ENCODE peak calls at places on chromosomes 7 and 10, in nine cellular contexts. D is body of pancreas, M is tibial nerve, C is neural progenitor cell, L is epithelial cell of esophagus, B is brain microvascular endothelial cell, T is HFF-Myc, V is GM13977, Z is ovary. O is an unnamed sample.

GRCh38 chr7:131170440-131171105 is 157.1 kb upstream of the MKLN1 start:
- DNase-seq in D (no peak), M (no peak), C (peak; percentile 27), L (no peak), B (no peak), T (no peak), V (no peak), Z (no peak), O (no peak)

GRCh38 chr7:78578701-78579100 is 780.1 kb downstream of the PHTF2 start:
- DNase-seq in D (no peak), M (no peak), C (peak; percentile 80), L (no peak), B (no peak), T (no peak), V (no peak), Z (no peak), O (no peak)

GRCh38 chr7:69276011-69276729 is 322.1 kb upstream of the AUTS2 start:
- DNase-seq in D (no peak), M (no peak), C (no peak), L (no peak), B (no peak), T (no peak), V (no peak), Z (peak; percentile 19), O (no peak)

GRCh38 chr10:120396228-120396627 is 60.8 kb upstream of the PLPP4 start:
- DNase-seq in D (no peak), M (no peak), C (no peak), L (peak; percentile 44), B (no peak), T (no peak), V (no peak), Z (no peak), O (no peak)

GRCh38 chr10:117552759-117553158 is 10.2 kb downstream of the EMX2 start:
- DNase-seq in D (no peak), M (no peak), C (no peak), L (no peak), B (no peak), T (no peak), V (no peak), Z (no peak), O (no peak)

GRCh38 chr10:114026189-114027040 is 17.3 kb upstream of the ADRB1 start:
- DNase-seq in D (no peak), M (no peak), C (no peak), L (peak; percentile 89), B (peak; percentile 78), T (no peak), V (peak; percentile 33), Z (no peak), O (peak; percentile 44)

GRCh38 chr7:131687296-131687695 is 130.9 kb upstream of the PODXL start:
- DNase-seq in D (no peak), M (no peak), C (no peak), L (no peak), B (no peak), T (no peak), V (no peak), Z (no peak), O (no peak)

GRCh38 chr10:91172348-91172747 is 48.1 kb upstream of the PCGF5 start:
- DNase-seq in D (no peak), M (no peak), C (no peak), L (no peak), B (no peak), T (no peak), V (no peak), Z (no peak), O (no peak)

GRCh38 chr10:24920907-24921881 is 31.2 kb downstream of the PRTFDC1 start:
- DNase-seq in D (peak; percentile 16), M (no peak), C (no peak), L (peak; percentile 79), B (peak; percentile 97), T (peak; percentile 82), V (peak; percentile 28), Z (peak; percentile 71), O (peak; percentile 55)

GRCh38 chr7:27153526-27153925 is 1.1 kb upstream of the HOXA3 start:
- DNase-seq in D (no peak), M (no peak), C (no peak), L (no peak), B (no peak), T (no peak), V (no peak), Z (no peak), O (no peak)

GRCh38 chr7:73999664-74000420 is 28.1 kb upstream of the ELN start:
- DNase-seq in D (peak; percentile 78), M (peak; percentile 61), C (no peak), L (no peak), B (peak; percentile 63), T (no peak), V (no peak), Z (peak; percentile 47), O (no peak)

GRCh38 chr10:35600193-35600592 is 4.9 kb upstream of the GJD4 start:
- DNase-seq in D (no peak), M (no peak), C (no peak), L (no peak), B (no peak), T (no peak), V (no peak), Z (no peak), O (no peak)

GRCh38 chr10:50623299-50624153 is at the start of gene SGMS1:
- DNase-seq in D (peak; percentile 86), M (peak; percentile 73), C (peak; percentile 92), L (peak; percentile 92), B (peak; percentile 70), T (no peak), V (peak; percentile 96), Z (peak; percentile 86), O (peak; percentile 91)

GRCh38 chr10:50624154-50624865 is 554 bp upstream of the SGMS1 start:
- DNase-seq in D (peak; percentile 98), M (peak; percentile 90), C (peak; percentile 98), L (peak; percentile 97), B (peak; percentile 91), T (peak; percentile 68), V (peak; percentile 94), Z (peak; percentile 96), O (peak; percentile 97)

GRCh38 chr10:50622497-50623298 is 1.1 kb downstream of the SGMS1 start:
- DNase-seq in D (peak; percentile 56), M (no peak), C (peak; percentile 67), L (peak; percentile 54), B (peak; percentile 48), T (no peak), V (peak; percentile 48), Z (peak; percentile 66), O (peak; percentile 45)

GRCh38 chr10:50625663-50626062 is 1.9 kb upstream of the SGMS1 start:
- DNase-seq in D (no peak), M (no peak), C (peak; percentile 17), L (no peak), B (no peak), T (no peak), V (peak; percentile 21), Z (no peak), O (no peak)

GRCh38 chr10:50624866-50625491 is 1.2 kb upstream of the SGMS1 start:
- DNase-seq in D (peak; percentile 71), M (peak; percentile 48), C (peak; percentile 87), L (peak; percentile 65), B (peak; percentile 57), T (no peak), V (peak; percentile 89), Z (peak; percentile 67), O (no peak)
- TF ChIP-seq CTCF in D (peak; percentile 69), M (peak; percentile 81), C (peak; percentile 54), L (peak; percentile 53), B (peak; percentile 86), T (peak; percentile 58), V (peak; percentile 52), Z (peak; percentile 67), O (peak; percentile 61)

GRCh38 chr7:50614721-50615518 is 49.7 kb upstream of the DDC start:
- DNase-seq in D (peak; percentile 58), M (no peak), C (no peak), L (peak; percentile 16), B (no peak), T (no peak), V (no peak), Z (no peak), O (no peak)
- TF ChIP-seq CTCF in D (peak; percentile 60), M (peak; percentile 16), C (peak; percentile 20), L (peak; percentile 29), B (peak; percentile 31), T (peak; percentile 7), V (peak; percentile 11), Z (no peak), O (peak; percentile 46)

GRCh38 chr7:148286150-148286549 is 304.4 kb upstream of the C7orf33 start:
- DNase-seq in D (no peak), M (no peak), C (peak; percentile 48), L (peak; percentile 34), B (peak; percentile 12), T (no peak), V (no peak), Z (no peak), O (no peak)
- TF ChIP-seq CTCF in D (peak; percentile 37), M (no peak), C (peak; percentile 68), L (peak; percentile 60), B (no peak), T (no peak), V (peak; percentile 32), Z (no peak), O (peak; percentile 61)

DNA sequence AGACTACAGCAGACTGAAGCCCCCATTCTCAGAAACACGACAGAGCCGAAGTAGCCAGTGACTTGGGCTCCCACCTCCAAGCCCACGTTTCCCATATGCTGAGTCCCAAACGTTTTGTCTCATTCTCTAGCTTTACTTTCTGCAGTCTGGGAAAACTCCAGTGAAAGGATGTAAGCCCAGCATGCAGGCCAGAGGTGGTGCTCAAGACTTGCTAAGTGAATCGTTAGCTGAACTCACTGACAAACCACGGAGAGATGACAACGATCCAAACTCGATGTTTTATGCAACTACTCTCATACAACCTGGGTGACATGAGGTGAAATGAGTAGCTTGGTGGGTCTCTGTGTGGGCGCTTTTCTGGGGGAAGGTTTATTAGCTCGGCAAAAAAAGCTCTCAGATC is 731.8 kb downstream of the SUGCT start:
- DNase-seq in D (no peak), M (no peak), C (peak; percentile 29), L (no peak), B (no peak), T (no peak), V (no peak), Z (no peak), O (no peak)
- TF ChIP-seq CTCF in D (no peak), M (peak; percentile 33), C (peak; percentile 20), L (no peak), B (peak; percentile 34), T (no peak), V (no peak), Z (no peak), O (no peak)

GRCh38 chr10:58415757-58416156 is 30.5 kb downstream of the TFAM start:
- DNase-seq in D (no peak), M (no peak), C (no peak), L (no peak), B (no peak), T (no peak), V (no peak), Z (no peak), O (no peak)

GRCh38 chr10:58409956-58410610 is 24.9 kb downstream of the TFAM start:
- DNase-seq in D (no peak), M (no peak), C (no peak), L (no peak), B (no peak), T (no peak), V (no peak), Z (no peak), O (no peak)

GRCh38 chr10:58414270-58415041 is 29.2 kb downstream of the TFAM start:
- DNase-seq in D (no peak), M (no peak), C (peak; percentile 18), L (peak; percentile 70), B (peak; percentile 71), T (peak; percentile 63), V (no peak), Z (peak; percentile 29), O (no peak)

GRCh38 chr10:58412502-58412961 is 27.3 kb downstream of the TFAM start:
- DNase-seq in D (no peak), M (no peak), C (peak; percentile 38), L (peak; percentile 62), B (peak; percentile 92), T (no peak), V (no peak), Z (no peak), O (no peak)
- TF ChIP-seq CTCF in D (no peak), M (no peak), C (no peak), L (no peak), B (peak; percentile 30), T (peak; percentile 18), V (no peak), Z (no peak), O (no peak)

O was measured in GM06990.